ENCODE peak calls at places on chromosome 19, in seven cellular contexts. V, S, Z, C, A, W and G are unnamed samples.

GRCh38 chr19:35136231-35136630 is 1.4 kb upstream of the LGI4 start:
- DNase-seq in W (no peak), V (no peak), Z (no peak), C (no peak), S (no peak), A (no peak), G (no peak)

GRCh38 chr19:13164370-13165090 is 14.3 kb downstream of the IER2 start:
- DNase-seq in W (no peak), V (peak), Z (peak), S (no peak), A (peak), C (peak), G (peak)

GRCh38 chr19:11747277-11747676 is 8.5 kb upstream of the ZNF823 start:
- DNase-seq in V (no peak), W (no peak), S (no peak), A (no peak), C (no peak), Z (no peak), G (no peak)

GRCh38 chr19:8340341-8341096 is 2.5 kb downstream of the KANK3 start:
- DNase-seq in W (no peak), V (no peak), S (no peak), Z (no peak), A (no peak), C (no peak), G (peak)

GRCh38 chr19:46806651-46807050 is 18.3 kb upstream of the SLC1A5 start:
- DNase-seq in A (no peak), Z (no peak), C (no peak), S (no peak), W (no peak), V (no peak), G (no peak)

GRCh38 chr19:18650468-18651001 is 13.7 kb downstream of the KLHL26 start:
- DNase-seq in W (no peak), A (no peak), V (no peak), S (no peak), C (peak), Z (no peak), G (peak)

GRCh38 chr19:8367327-8368001 is 3.5 kb downstream of the ANGPTL4 start:
- DNase-seq in S (no peak), A (no peak), Z (peak), V (no peak), C (peak), W (peak), G (peak)

GRCh38 chr19:23420824-23421223 is 25.6 kb upstream of the ZNF91 start:
- DNase-seq in Z (no peak), W (no peak), S (no peak), V (no peak), C (no peak), A (no peak), G (no peak)

GRCh38 chr19:16886305-16886880 is 2.4 kb upstream of the F2RL3 start:
- DNase-seq in Z (no peak), C (peak), W (no peak), S (no peak), A (no peak), V (no peak), G (no peak)

GRCh38 chr19:46713781-46714522 is 3.0 kb downstream of the PRKD2 start:
- DNase-seq in C (peak), S (peak), A (peak), W (no peak), Z (peak), V (peak), G (peak)

GRCh38 chr19:3944018-3944721 is 11.3 kb downstream of the NMRK2 start:
- DNase-seq in Z (no peak), C (no peak), V (no peak), S (no peak), A (no peak), W (no peak), G (no peak)

GRCh38 chr19:19463348-19464117 is 51.8 kb downstream of the TSSK6 start:
- DNase-seq in S (no peak), A (no peak), Z (no peak), V (no peak), W (no peak), C (peak), G (peak)

GRCh38 chr19:39093761-39094160 is 9.6 kb downstream of the ACP7 start:
- DNase-seq in W (peak), Z (no peak), S (no peak), A (no peak), C (peak), V (no peak), G (no peak)

GRCh38 chr19:8552810-8553209 is 24.4 kb downstream of the MYO1F start:
- DNase-seq in S (no peak), A (no peak), Z (peak), C (peak), V (no peak), W (no peak), G (peak)